ENCODE peak calls at places on chromosomes 7 and 10, in seven cellular contexts. Y is heart right ventricle, M is SJSA1, N is left ventricle myocardium inferior, U is GM23248, G is A549, H is RWPE1. T is an unnamed sample.

GRCh38 chr10:63553473-63553872 is 32.3 kb downstream of the REEP3 start:
- DNase-seq in Y (no peak), M (no peak), N (no peak), U (peak), G (no peak), H (peak), T (peak)

GRCh38 chr10:109862738-109863137 is 60.6 kb downstream of the XPNPEP1 start:
- DNase-seq in Y (no peak), M (no peak), N (no peak), U (no peak), G (no peak), H (no peak), T (no peak)

GRCh38 chr10:129765664-129766550 is 198.2 kb downstream of the EBF3 start:
- DNase-seq in Y (no peak), M (peak), N (no peak), U (no peak), G (no peak), H (no peak), T (no peak)

GRCh38 chr7:93117852-93118530 is at the start of gene SAMD9:
- DNase-seq in Y (no peak), M (peak), N (no peak), U (peak), G (peak), H (peak), T (peak)

GRCh38 chr10:11658801-11659368 is 47.4 kb upstream of the USP6NL start:
- DNase-seq in Y (no peak), M (no peak), N (no peak), U (no peak), G (no peak), H (no peak), T (no peak)

GRCh38 chr10:91137822-91138221 is 82.6 kb upstream of the PCGF5 start:
- DNase-seq in Y (no peak), M (no peak), N (no peak), U (no peak), G (no peak), H (no peak), T (no peak)

GRCh38 chr10:11986593-11987216 is 55.9 kb downstream of the UPF2 start:
- DNase-seq in Y (peak), M (peak), N (peak), U (peak), G (peak), H (peak), T (no peak)

GRCh38 chr7:5284304-5285281 is 1.9 kb downstream of the SLC29A4 start:
- DNase-seq in Y (peak), M (peak), N (no peak), U (no peak), G (peak), H (no peak), T (no peak)

GRCh38 chr7:101218236-101219130 is 518 bp downstream of the ZNHIT1 start:
- DNase-seq in Y (no peak), M (no peak), N (no peak), U (peak), G (no peak), H (no peak), T (no peak)

GRCh38 chr10:29169021-29169420 is 119.8 kb upstream of the LYZL1 start:
- DNase-seq in Y (no peak), M (no peak), N (no peak), U (no peak), G (no peak), H (no peak), T (no peak)

GRCh38 chr10:80571352-80571751 is 33.6 kb downstream of the SH2D4B start:
- DNase-seq in Y (no peak), M (peak), N (no peak), U (no peak), G (no peak), H (no peak), T (no peak)

GRCh38 chr10:20839141-20839540 is 58.0 kb downstream of the NEBL start:
- DNase-seq in Y (no peak), M (no peak), N (no peak), U (no peak), G (no peak), H (peak), T (peak)

GRCh38 chr10:24917493-24917892 is 34.9 kb downstream of the PRTFDC1 start:
- DNase-seq in Y (no peak), M (no peak), N (no peak), U (no peak), G (no peak), H (no peak), T (no peak)

GRCh38 chr10:51501396-51501795 is 198.0 kb downstream of the CSTF2T start:
- DNase-seq in Y (no peak), M (no peak), N (no peak), U (peak), G (no peak), H (no peak), T (no peak)

GRCh38 chr10:114199239-114199638 is 20.1 kb downstream of the TDRD1 start:
- DNase-seq in Y (no peak), M (no peak), N (no peak), U (no peak), G (no peak), H (no peak), T (no peak)

DNA sequence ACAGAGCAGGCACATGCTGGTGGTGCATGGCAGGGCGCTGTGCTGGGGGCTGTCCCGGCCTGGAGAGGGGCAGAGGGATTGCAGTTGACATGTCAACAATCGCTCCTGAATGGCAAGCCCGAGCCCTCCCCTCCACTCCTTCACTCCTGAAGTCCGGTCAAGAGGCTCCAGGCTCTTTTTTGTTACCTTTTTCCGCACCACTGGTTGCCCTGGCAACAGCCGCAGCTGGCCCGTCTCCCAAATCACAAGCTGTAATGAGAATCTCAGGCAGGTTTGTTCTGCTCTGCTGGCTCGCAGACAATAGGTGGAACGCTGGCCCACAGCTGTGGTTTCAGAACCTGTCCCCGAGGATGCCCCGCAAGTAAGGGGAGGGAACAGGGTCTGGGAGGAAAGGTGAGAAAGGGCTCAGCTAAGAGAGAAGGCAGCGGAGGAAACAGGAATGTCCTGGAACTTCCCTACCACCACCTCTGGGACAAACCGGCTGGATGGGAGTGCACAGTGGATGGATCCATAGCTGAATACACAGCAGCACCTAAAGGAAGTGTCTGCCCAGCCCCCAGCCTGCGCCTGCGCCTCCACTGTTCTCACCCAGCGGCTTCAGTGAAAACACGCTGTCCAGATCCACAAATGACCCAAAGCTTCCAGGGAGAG is 58.9 kb downstream of the CALML3 start:
- DNase-seq in Y (peak), M (no peak), N (peak), U (no peak), G (no peak), H (peak), T (peak)
- H3K27ac ChIP-seq in Y (peak), M (no peak), N (peak), U (no peak), G (peak), H (peak), T (peak)

GRCh38 chr10:89296227-89296648 is 5.6 kb upstream of the IFIT2 start:
- DNase-seq in Y (no peak), M (no peak), N (no peak), U (peak), G (no peak), H (no peak), T (no peak)
- H3K27ac ChIP-seq in Y (peak), M (no peak), N (peak), U (peak), G (no peak), H (peak), T (peak)

GRCh38 chr7:121323515-121323914 is 5.3 kb upstream of the WNT16 start:
- DNase-seq in Y (no peak), M (no peak), N (no peak), U (no peak), G (no peak), H (no peak), T (no peak)
- H3K27ac ChIP-seq in Y (no peak), M (no peak), N (no peak), U (no peak), G (no peak), H (no peak), T (no peak)

DNA sequence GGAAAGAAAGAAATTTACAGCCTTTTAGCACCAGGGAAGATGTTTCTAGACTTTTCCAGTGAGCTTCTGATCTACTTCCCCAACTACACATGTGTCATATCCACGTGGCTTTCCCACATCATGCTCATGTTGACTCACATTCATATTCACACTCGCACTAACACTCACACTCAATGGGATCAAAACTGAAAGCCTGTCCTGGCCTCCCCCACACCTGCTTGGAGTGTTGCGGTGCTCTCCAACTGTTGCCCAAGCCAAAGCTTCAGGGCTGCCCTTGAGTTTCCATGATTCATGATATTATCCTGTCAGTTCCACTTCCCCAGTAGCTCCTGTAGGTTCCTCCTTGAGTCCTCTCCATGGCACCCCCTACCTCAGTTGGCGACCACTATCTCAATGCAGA is 444.4 kb downstream of the GATA3 start:
- DNase-seq in Y (no peak), M (no peak), N (no peak), U (no peak), G (no peak), H (no peak), T (peak)
- H3K27ac ChIP-seq in Y (no peak), M (no peak), N (no peak), U (no peak), G (no peak), H (no peak), T (peak)

GRCh38 chr10:1395025-1395981 is 339.1 kb downstream of the WDR37 start:
- DNase-seq in Y (no peak), M (peak), N (no peak), U (no peak), G (no peak), H (no peak), T (no peak)
- H3K27ac ChIP-seq in Y (no peak), M (no peak), N (no peak), U (no peak), G (no peak), H (no peak), T (no peak)